ENCODE peak calls at places on chromosome 3, in seven cellular contexts. S is GM23338, X is MM.1S, U is GM23248, P is PC-9, E is neural progenitor cell, R is SK-N-SH. Z is an unnamed sample.

GRCh38 chr3:134643150-134643675 is 7.6 kb downstream of the KY start:
- DNase-seq in R (no peak), X (no peak), S (no peak), E (no peak), U (no peak), P (no peak), Z (no peak)

GRCh38 chr3:193768069-193768391 is 175.0 kb downstream of the OPA1 start:
- DNase-seq in S (no peak), E (no peak), X (no peak), P (no peak), U (peak; percentile 74), R (no peak), Z (peak; percentile 43)

GRCh38 chr3:45139372-45139894 is 6.7 kb downstream of the CDCP1 start:
- DNase-seq in E (no peak), S (no peak), U (peak; percentile 48), X (no peak), P (no peak), R (no peak), Z (no peak)

GRCh38 chr3:46527239-46527638 is 29.5 kb downstream of the RTP3 start:
- DNase-seq in U (no peak), R (no peak), P (no peak), S (no peak), X (no peak), E (no peak), Z (peak; percentile 65)

GRCh38 chr3:53354945-53355498 is 7.7 kb upstream of the DCP1A start:
- DNase-seq in P (no peak), R (no peak), X (no peak), U (no peak), S (no peak), E (no peak), Z (peak; percentile 8)

GRCh38 chr3:134802428-134803050 is 7.5 kb downstream of the EPHB1 start:
- DNase-seq in U (no peak), R (no peak), X (no peak), E (no peak), S (no peak), P (no peak), Z (no peak)

GRCh38 chr3:17340261-17340660 is 402.2 kb downstream of the TBC1D5 start:
- DNase-seq in X (no peak), P (no peak), E (no peak), U (no peak), R (no peak), S (no peak), Z (no peak)

GRCh38 chr3:117507958-117508357 is 798.4 kb downstream of the TUSC7 start:
- DNase-seq in U (no peak), X (no peak), P (no peak), R (no peak), S (no peak), E (no peak), Z (no peak)

GRCh38 chr3:194009892-194010533 is 125.9 kb upstream of the HES1 start:
- DNase-seq in R (no peak), P (no peak), X (no peak), U (no peak), S (peak; percentile 64), E (peak; percentile 34), Z (no peak)

GRCh38 chr3:128805771-128806170 is 73.6 kb upstream of the ACAD9 start:
- DNase-seq in P (peak; percentile 80), X (no peak), E (no peak), R (no peak), U (peak; percentile 69), S (no peak), Z (peak; percentile 76)

GRCh38 chr3:143311096-143311495 is 191.5 kb downstream of the CHST2 start:
- DNase-seq in P (no peak), E (no peak), R (no peak), U (no peak), S (no peak), X (no peak), Z (no peak)

GRCh38 chr3:159619341-159619885 is 369.2 kb upstream of the IL12A start:
- DNase-seq in E (peak; percentile 86), U (peak; percentile 62), R (no peak), S (no peak), P (peak; percentile 61), X (no peak), Z (peak; percentile 79)

GRCh38 chr3:131026321-131027151 is at the start of the genes ASTE1 and NEK11:
- DNase-seq in E (peak; percentile 50), S (peak; percentile 92), X (peak; percentile 88), R (peak; percentile 88), P (peak; percentile 77), U (peak; percentile 97), Z (peak; percentile 81)

GRCh38 chr3:11159421-11159904 is 5.2 kb downstream of the HRH1 start:
- DNase-seq in R (no peak), E (no peak), U (peak; percentile 96), X (no peak), S (peak; percentile 27), P (no peak), Z (peak; percentile 37)

GRCh38 chr3:101042996-101043686 is 49.9 kb upstream of the ABI3BP start:
- DNase-seq in P (peak; percentile 87), S (no peak), U (peak; percentile 85), R (no peak), E (no peak), X (no peak), Z (peak; percentile 63)

GRCh38 chr3:2765002-2765579 is 345.1 kb downstream of the IL5RA start:
- DNase-seq in E (peak; percentile 42), R (peak; percentile 53), S (peak; percentile 66), X (peak; percentile 53), U (no peak), P (no peak), Z (no peak)

GRCh38 chr3:190666801-190667200 is 152.9 kb downstream of the IL1RAP start:
- DNase-seq in S (no peak), P (no peak), U (no peak), E (no peak), X (no peak), R (no peak), Z (no peak)

GRCh38 chr3:114690896-114691295 is 397.1 kb downstream of the TIGIT start:
- DNase-seq in E (no peak), R (no peak), P (no peak), U (no peak), X (no peak), S (no peak), Z (no peak)

GRCh38 chr3:194139977-194140351 is 4.0 kb downstream of the HES1 start:
- DNase-seq in X (no peak), U (peak; percentile 22), R (no peak), S (no peak), E (no peak), P (peak; percentile 64), Z (peak; percentile 39)

GRCh38 chr3:81173514-81173913 is 587.9 kb downstream of the GBE1 start:
- DNase-seq in U (peak; percentile 38), R (no peak), P (no peak), E (peak; percentile 12), S (peak; percentile 66), X (no peak), Z (peak; percentile 66)

GRCh38 chr3:62874398-62875102 is 666 bp downstream of the CADPS start:
- DNase-seq in R (peak; percentile 67), S (peak; percentile 78), P (no peak), E (peak; percentile 56), X (no peak), U (peak; percentile 39), Z (no peak)

GRCh38 chr3:194206375-194206774 is 70.4 kb downstream of the HES1 start:
- DNase-seq in R (no peak), U (peak; percentile 21), S (no peak), X (no peak), P (peak; percentile 62), E (no peak), Z (no peak)

DNA sequence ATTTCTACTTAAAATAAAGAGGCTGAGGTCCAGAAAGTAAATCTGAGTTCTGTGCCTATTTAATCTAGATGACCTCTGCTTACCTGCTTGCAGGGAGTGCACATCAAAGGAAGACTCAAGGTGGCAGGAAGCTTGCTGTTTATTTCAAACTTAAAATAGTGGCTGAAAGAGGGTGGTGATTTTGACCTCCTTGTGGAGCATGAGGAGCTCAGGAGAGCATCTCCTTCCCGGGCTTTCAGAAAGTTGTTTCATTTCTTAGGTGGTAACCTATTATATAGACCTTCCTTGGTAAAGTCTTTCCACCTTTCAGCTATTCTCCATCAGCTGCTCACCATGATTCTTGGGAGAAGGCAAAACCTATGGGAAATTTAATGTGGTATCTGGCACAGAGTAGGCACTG is 494 bp downstream of the GCSAM start:
- DNase-seq in U (no peak), E (no peak), P (no peak), R (no peak), X (peak; percentile 54), S (no peak), Z (no peak)
- H3F3A ChIP-seq in U (no peaks in the 10 kb centered on the region), E (peaks cover 19% of the 10 kb centered on the region), P (peaks cover 15% of the 10 kb centered on the region), R (no peaks in the 10 kb centered on the region), X (peaks cover 64% of the 10 kb centered on the region), S (no peaks in the 10 kb centered on the region), Z (no peaks in the 10 kb centered on the region)

DNA sequence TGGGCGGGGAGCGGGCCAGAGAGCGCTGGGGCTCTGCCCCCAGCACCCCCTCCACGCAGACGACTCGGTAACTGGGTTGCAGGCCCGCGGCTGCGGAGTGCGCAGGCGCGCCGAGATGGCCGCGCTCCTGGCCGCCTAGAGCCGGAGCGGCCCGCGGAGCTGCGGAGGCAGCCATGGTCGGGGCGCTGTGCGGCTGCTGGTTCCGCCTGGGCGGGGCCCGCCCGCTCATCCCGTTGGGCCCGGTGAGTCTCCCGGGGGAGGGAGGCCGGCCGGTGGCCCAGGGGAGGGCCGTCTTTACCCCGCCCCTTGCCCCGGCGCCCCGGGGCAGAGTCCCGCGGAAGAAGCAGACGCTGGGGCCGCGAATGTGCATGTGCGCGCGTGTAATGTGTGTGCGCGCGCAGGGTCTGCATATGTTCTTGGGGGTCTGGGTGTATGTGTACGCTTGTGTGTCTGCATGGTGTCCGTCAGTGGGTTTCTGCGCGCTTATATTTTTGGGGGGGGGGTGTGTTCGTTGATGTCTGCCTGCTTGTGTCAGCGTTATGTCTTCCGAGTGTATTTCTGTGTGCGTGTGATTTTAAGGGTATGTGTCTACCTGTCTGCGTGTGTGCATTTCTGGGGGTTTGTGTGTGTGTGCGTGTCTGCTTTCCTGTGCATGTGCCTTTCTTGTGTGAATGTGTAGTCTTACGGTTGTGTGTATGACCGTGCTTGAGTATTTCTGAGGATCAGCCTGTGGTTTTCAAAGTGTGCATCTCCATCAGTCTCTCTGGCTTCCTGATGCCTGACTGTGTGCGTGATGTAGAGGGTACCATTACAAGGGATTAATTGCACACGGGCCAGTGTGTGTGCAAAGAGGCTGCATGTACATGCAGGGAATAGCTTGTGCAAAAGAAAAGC is at the start of gene ABHD14A:
- DNase-seq in S (peak; percentile 75), E (peak; percentile 88), R (peak; percentile 92), P (no peak), U (peak; percentile 88), X (peak; percentile 73), Z (peak; percentile 81)
- H4K20me1 ChIP-seq in S (no peaks in the 10 kb centered on the region), E (no peaks in the 10 kb centered on the region), R (no peaks in the 10 kb centered on the region), P (no peaks in the 10 kb centered on the region), U (no peaks in the 10 kb centered on the region), X (no peaks in the 10 kb centered on the region), Z (no peaks in the 10 kb centered on the region)

GRCh38 chr3:156817931-156818765 is 8.0 kb upstream of the LEKR1 start:
- DNase-seq in U (peak; percentile 37), X (no peak), E (no peak), R (no peak), S (no peak), P (peak; percentile 43), Z (peak; percentile 40)
- H3F3A ChIP-seq in U (peaks cover 48% of the 10 kb centered on the region), X (peaks cover 30% of the 10 kb centered on the region), E (peaks cover 28% of the 10 kb centered on the region), R (peaks cover 5% of the 10 kb centered on the region), S (no peaks in the 10 kb centered on the region), P (peaks cover 30% of the 10 kb centered on the region), Z (peaks cover 10% of the 10 kb centered on the region)

DNA sequence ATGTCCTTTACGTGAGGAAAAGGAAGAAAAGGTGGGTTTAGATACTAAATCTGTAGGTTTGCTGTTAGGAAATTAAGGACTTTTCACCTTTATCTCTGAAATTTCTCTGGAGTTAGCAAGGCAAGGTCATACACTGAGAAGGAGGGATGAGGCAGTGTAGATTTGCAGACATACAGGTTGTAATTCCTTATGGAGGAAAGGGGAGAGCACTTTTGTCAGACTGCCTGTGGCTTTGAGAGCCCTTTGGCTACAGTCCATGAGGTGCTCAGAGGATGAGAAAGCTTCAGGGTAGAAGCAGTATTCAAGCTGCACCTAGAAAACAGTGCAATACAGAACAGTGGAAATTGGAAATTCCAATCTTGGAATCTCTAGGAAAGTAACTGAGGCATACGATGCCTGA is 8.3 kb downstream of the RPL14 start:
- DNase-seq in E (no peak), P (no peak), X (no peak), R (no peak), S (no peak), U (no peak), Z (no peak)
- H4K20me1 ChIP-seq in E (peaks cover 5% of the 10 kb centered on the region), P (peaks cover 26% of the 10 kb centered on the region), X (no peaks in the 10 kb centered on the region), R (peaks cover 9% of the 10 kb centered on the region), S (peaks cover 31% of the 10 kb centered on the region), U (no peaks in the 10 kb centered on the region), Z (peaks cover 22% of the 10 kb centered on the region)